ENCODE peak calls at places on chromosomes 7 and 10, in nine cellular contexts. B is upper lobe of right lung, G is M059J, O is Daoy, R is MM.1S, C is kidney tubule cell, Z is PC-9, U is GM12865, K is T1000. F is an unnamed sample.

GRCh38 chr7:154503962-154504550 is 451.9 kb downstream of the DPP6 start:
- DNase-seq in B (no peak), G (peak), O (peak), R (peak), C (peak), Z (no peak), U (peak), K (no peak), F (peak)

GRCh38 chr10:81081887-81082620 is 544.4 kb downstream of the SH2D4B start:
- DNase-seq in B (no peak), G (no peak), O (no peak), R (peak), C (peak), Z (no peak), U (peak), K (no peak), F (peak)

GRCh38 chr7:28685291-28685659 is 272.9 kb downstream of the TRIL start:
- DNase-seq in B (no peak), G (no peak), O (no peak), R (no peak), C (peak), Z (no peak), U (no peak), K (no peak), F (no peak)

GRCh38 chr7:127770870-127771269 is 118.9 kb downstream of the SND1 start:
- DNase-seq in B (no peak), G (no peak), O (peak), R (no peak), C (no peak), Z (no peak), U (no peak), K (no peak), F (no peak)

GRCh38 chr7:130896051-130896881 is 162.3 kb upstream of the KLF14 start:
- DNase-seq in B (no peak), G (no peak), O (peak), R (no peak), C (peak), Z (peak), U (no peak), K (no peak), F (no peak)

GRCh38 chr10:11301571-11302111 is 284.0 kb downstream of the CELF2 start:
- DNase-seq in B (no peak), G (no peak), O (no peak), R (no peak), C (no peak), Z (no peak), U (no peak), K (no peak), F (no peak)

GRCh38 chr10:30775779-30776591 is 146.4 kb upstream of the LYZL2 start:
- DNase-seq in B (no peak), G (peak), O (peak), R (no peak), C (no peak), Z (no peak), U (no peak), K (no peak), F (peak)

GRCh38 chr7:48617508-48617907 is 306.8 kb upstream of the CDC14C start:
- DNase-seq in B (no peak), G (no peak), O (no peak), R (peak), C (no peak), Z (no peak), U (no peak), K (no peak), F (no peak)

GRCh38 chr10:119377431-119377830 is 165.1 kb downstream of the RGS10 start:
- DNase-seq in B (no peak), G (no peak), O (no peak), R (no peak), C (no peak), Z (no peak), U (no peak), K (no peak), F (no peak)

F was measured in H4.